ENCODE peak calls at places on chromosomes 3 and 15, in six cellular contexts. P is K562, V is astrocyte, K is hepatocyte, C is GM23248, X is HepG2. R is an unnamed sample.

GRCh38 chr3:88773766-88774165 is 333.7 kb upstream of the EPHA3 start:
- DNase-seq in P (no peak), V (no peak), K (no peak), C (no peak), X (no peak), R (no peak)

GRCh38 chr3:38281895-38282686 is at the start of gene SLC22A14:
- DNase-seq in P (peak; percentile 43), V (no peak), K (no peak), C (no peak), X (peak; percentile 16), R (peak; percentile 64)

GRCh38 chr3:100600181-100601042 is 9.0 kb upstream of the ADGRG7 start:
- DNase-seq in P (no peak), V (no peak), K (no peak), C (no peak), X (no peak), R (no peak)

GRCh38 chr3:42655980-42656679 is 2.6 kb downstream of the ZBTB47 start:
- DNase-seq in P (peak; percentile 52), V (peak; percentile 58), K (peak; percentile 28), C (peak; percentile 83), X (no peak), R (peak; percentile 45)

GRCh38 chr15:67380921-67381320 is 126.3 kb downstream of the IQCH start:
- DNase-seq in P (no peak), V (no peak), K (no peak), C (no peak), X (no peak), R (no peak)

GRCh38 chr15:66593219-66593780 is 27.5 kb upstream of the LCTL start:
- DNase-seq in P (no peak), V (no peak), K (no peak), C (no peak), X (no peak), R (no peak)

GRCh38 chr3:126397610-126398422 is 3.1 kb downstream of the CFAP100 start:
- DNase-seq in P (no peak), V (no peak), K (no peak), C (no peak), X (no peak), R (no peak)

GRCh38 chr3:159765025-159765859 is 223.4 kb upstream of the IL12A start:
- DNase-seq in P (no peak), V (peak; percentile 99), K (peak; percentile 85), C (peak; percentile 100), X (no peak), R (peak; percentile 67)

GRCh38 chr15:73794501-73795133 is 41.5 kb upstream of the INSYN1 start:
- DNase-seq in P (no peak), V (peak; percentile 37), K (no peak), C (peak; percentile 53), X (no peak), R (no peak)

GRCh38 chr3:157429703-157430102 is 6.9 kb upstream of the PTX3 start:
- DNase-seq in P (no peak), V (no peak), K (no peak), C (peak; percentile 71), X (no peak), R (no peak)

GRCh38 chr3:119301662-119302061 is 7.5 kb downstream of the ARHGAP31 start:
- DNase-seq in P (no peak), V (no peak), K (no peak), C (no peak), X (no peak), R (no peak)

GRCh38 chr3:78139166-78139565 is 1099.3 kb downstream of the ROBO2 start:
- DNase-seq in P (no peak), V (peak; percentile 86), K (no peak), C (peak; percentile 29), X (no peak), R (no peak)

GRCh38 chr3:49020335-49021212 is 1.3 kb upstream of the NDUFAF3 start:
- DNase-seq in P (peak; percentile 43), V (no peak), K (peak; percentile 72), C (peak; percentile 67), X (no peak), R (peak; percentile 65)

GRCh38 chr3:177195941-177196472 is 1.3 kb downstream of the TBL1XR1 start:
- DNase-seq in P (no peak), V (no peak), K (no peak), C (peak; percentile 45), X (no peak), R (no peak)

GRCh38 chr15:66758844-66759243 is 56.8 kb downstream of the SMAD6 start:
- DNase-seq in P (no peak), V (no peak), K (no peak), C (peak; percentile 74), X (no peak), R (no peak)

GRCh38 chr3:147419062-147419701 is 10.0 kb downstream of the ZIC1 start:
- DNase-seq in P (peak; percentile 73), V (peak; percentile 54), K (peak; percentile 69), C (peak; percentile 22), X (no peak), R (peak; percentile 92)

GRCh38 chr3:147417896-147418295 is 8.7 kb downstream of the ZIC1 start:
- DNase-seq in P (no peak), V (no peak), K (no peak), C (no peak), X (no peak), R (no peak)

GRCh38 chr3:147419731-147420360 is 10.7 kb downstream of the ZIC1 start:
- DNase-seq in P (no peak), V (no peak), K (no peak), C (no peak), X (no peak), R (no peak)

GRCh38 chr3:147420361-147421183 is 11.4 kb downstream of the ZIC1 start:
- DNase-seq in P (no peak), V (no peak), K (no peak), C (no peak), X (no peak), R (no peak)

GRCh38 chr3:147418352-147418751 is 9.2 kb downstream of the ZIC1 start:
- DNase-seq in P (no peak), V (no peak), K (no peak), C (no peak), X (no peak), R (no peak)
- TF ChIP-seq EZH2 in P (no peak), V (no peak), K (no peak), C (no peak), X (no peak), R (peak; percentile 63)

DNA sequence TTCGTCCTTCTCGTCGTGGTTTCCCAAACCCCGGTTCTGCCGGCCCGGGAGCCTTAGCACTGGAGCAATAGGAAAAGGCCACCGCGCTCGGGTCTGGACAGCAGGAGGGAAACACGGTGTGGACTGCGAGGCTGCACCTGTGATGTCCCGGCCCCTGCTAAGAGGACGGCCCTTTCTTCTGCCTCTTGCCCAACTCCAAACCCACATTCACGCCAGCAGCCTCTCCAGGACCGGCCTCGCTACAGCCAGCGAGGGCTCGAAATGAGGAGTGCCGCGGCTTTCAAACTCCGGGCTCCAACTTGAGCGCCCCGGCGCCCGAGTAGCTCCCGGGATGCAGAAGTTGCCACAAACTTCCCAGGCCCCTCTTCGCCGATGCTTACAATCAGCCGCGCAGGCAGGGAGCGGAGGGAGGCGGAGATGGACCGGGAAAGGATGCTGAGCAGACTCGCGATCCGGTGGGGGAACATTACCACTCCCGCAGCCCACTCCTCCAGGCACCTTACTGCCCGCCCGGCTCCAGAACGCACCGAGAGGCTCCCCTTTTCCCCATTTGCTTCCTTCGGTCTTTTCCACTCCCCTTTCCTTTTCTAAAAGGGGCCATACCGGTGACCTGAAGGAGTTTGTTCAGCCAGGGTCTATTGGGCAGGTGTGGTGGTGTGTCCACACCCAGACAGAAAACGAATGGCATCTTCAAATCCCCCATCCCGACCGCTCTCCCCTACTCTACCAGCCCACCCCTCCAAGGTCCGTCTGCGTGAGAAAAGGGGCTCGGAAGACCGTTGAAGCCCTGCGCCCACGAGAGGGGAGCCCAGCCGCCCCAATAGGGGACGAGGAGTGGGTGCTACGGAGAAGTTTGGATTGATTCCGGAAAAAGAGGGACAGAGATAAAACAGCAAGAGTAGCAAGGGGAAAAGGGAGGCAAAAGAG is 18.8 kb upstream of the SATB1 start:
- DNase-seq in P (no peak), V (no peak), K (peak; percentile 38), C (peak; percentile 46), X (no peak), R (peak; percentile 73)
- TF ChIP-seq EZH2 in P (no peak), V (peak; percentile 78), K (no peak), C (peak; percentile 71), X (peak; percentile 59), R (no peak)

GRCh38 chr15:59904450-59904979 is 99.6 kb upstream of the FOXB1 start:
- DNase-seq in P (no peak), V (no peak), K (no peak), C (no peak), X (no peak), R (no peak)
- TF ChIP-seq EZH2 in P (no peak), V (no peak), K (no peak), C (no peak), X (no peak), R (no peak)

DNA sequence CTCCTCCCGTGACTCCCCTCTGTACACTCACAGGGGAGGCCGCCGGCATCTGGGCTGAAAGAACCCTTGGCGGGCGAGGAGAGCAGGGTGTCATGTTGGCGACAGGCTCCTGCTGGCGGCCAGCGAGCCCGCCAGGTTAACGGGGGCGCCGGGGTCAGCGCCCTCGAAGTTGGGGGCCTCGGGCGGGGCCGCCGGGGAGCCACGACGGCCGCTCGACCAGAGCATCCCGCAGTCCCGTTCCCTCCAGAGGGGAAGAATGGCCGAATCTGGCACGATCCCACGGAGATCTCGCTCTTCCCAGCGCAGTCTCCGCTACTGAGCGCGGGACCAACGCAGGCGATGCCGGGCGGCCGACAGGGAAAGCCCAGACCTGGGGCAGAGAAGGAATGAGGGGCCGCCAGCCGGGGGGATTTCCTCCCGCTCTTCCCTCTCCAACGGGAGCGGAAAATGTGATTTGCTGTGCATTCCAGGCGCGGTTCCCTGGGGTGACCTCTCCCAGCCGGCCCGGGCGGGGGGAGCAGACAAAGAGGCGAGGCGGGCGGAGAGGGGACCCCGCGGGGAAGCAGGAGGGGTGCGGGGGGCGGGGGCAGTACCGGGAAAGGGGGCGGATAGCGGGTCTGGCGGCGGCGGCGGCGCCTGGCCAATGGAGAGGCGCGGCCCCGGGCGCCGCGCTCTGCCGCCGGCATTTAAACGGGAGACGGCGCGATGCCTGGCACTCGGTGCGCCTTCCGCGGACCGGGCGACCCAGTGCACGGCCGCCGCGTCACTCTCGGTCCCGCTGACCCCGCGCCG is at the start of gene GREM1:
- DNase-seq in P (no peak), V (peak; percentile 48), K (peak; percentile 38), C (peak; percentile 84), X (no peak), R (peak; percentile 81)
- TF ChIP-seq EZH2 in P (no peak), V (no peak), K (peak; percentile 76), C (no peak), X (no peak), R (no peak)

GRCh38 chr15:83250766-83251165 is 33.7 kb downstream of the BNC1 start:
- DNase-seq in P (no peak), V (no peak), K (no peak), C (peak; percentile 23), X (no peak), R (no peak)

GRCh38 chr15:83248151-83248851 is 36.2 kb downstream of the BNC1 start:
- DNase-seq in P (peak; percentile 32), V (peak; percentile 38), K (peak; percentile 80), C (peak; percentile 66), X (peak; percentile 55), R (peak; percentile 43)

GRCh38 chr15:83243634-83244033 is 36.0 kb upstream of the HDGFL3 start:
- DNase-seq in P (no peak), V (no peak), K (no peak), C (no peak), X (no peak), R (no peak)

GRCh38 chr15:83248944-83249343 is 35.5 kb downstream of the BNC1 start:
- DNase-seq in P (no peak), V (no peak), K (no peak), C (no peak), X (no peak), R (no peak)
- TF ChIP-seq EZH2 in P (no peak), V (no peak), K (no peak), C (no peak), X (no peak), R (no peak)